ENCODE peak calls at places on chromosome 17, in six cellular contexts. P is AG20443; Y is activated T-cell treated with anti-CD3 and anti-CD28 coated beads, Interleukin-2, amount 50 U/mL, for 72 hours; O is pulmonary artery endothelial cell; A is stimulated activated CD4-positive, alpha-beta T cell treated with anti-CD3 and anti-CD28 coated beads, Interleukin-2, amount 100 ng/mL, for 48 hours; Q is Peyer's patch. V is an unnamed sample.

GRCh38 chr17:75877752-75878173 is 618 bp downstream of the TRIM47 start:
- DNase-seq in P (peak), Y (peak), O (no peak), A (peak), Q (peak), V (peak)

GRCh38 chr17:5793899-5794298 is 209.6 kb upstream of the NLRP1 start:
- DNase-seq in P (no peak), Y (no peak), O (no peak), A (no peak), Q (no peak), V (no peak)

GRCh38 chr17:81890447-81891302 is 711 bp downstream of the ALYREF start:
- DNase-seq in P (peak), Y (no peak), O (no peak), A (no peak), Q (no peak), V (no peak)

GRCh38 chr17:38674013-38674748 is 576 bp downstream of the EPOP start:
- DNase-seq in P (no peak), Y (peak), O (no peak), A (no peak), Q (peak), V (no peak)

GRCh38 chr17:32189343-32189742 is 47.0 kb downstream of the RHOT1 start:
- DNase-seq in P (no peak), Y (no peak), O (no peak), A (no peak), Q (no peak), V (no peak)

GRCh38 chr17:76261421-76262215 is 3.5 kb upstream of the UBALD2 start:
- DNase-seq in P (no peak), Y (peak), O (peak), A (no peak), Q (no peak), V (no peak)

GRCh38 chr17:13428611-13429042 is 173.1 kb downstream of the HS3ST3A1 start:
- DNase-seq in P (peak), Y (no peak), O (no peak), A (no peak), Q (no peak), V (no peak)

GRCh38 chr17:59853168-59853918 is 39.4 kb downstream of the TUBD1 start:
- DNase-seq in P (peak), Y (peak), O (peak), A (no peak), Q (peak), V (no peak)

GRCh38 chr17:9324864-9325263 is 250.8 kb downstream of the STX8 start:
- DNase-seq in P (no peak), Y (no peak), O (no peak), A (no peak), Q (no peak), V (no peak)

GRCh38 chr17:75917443-75918111 is 12.9 kb upstream of the MRPL38 start:
- DNase-seq in P (no peak), Y (no peak), O (no peak), A (no peak), Q (no peak), V (no peak)

GRCh38 chr17:74432484-74433391 is 850 bp downstream of the GPRC5C start:
- DNase-seq in P (no peak), Y (no peak), O (no peak), A (no peak), Q (peak), V (no peak)

GRCh38 chr17:81543339-81543675 is 8.8 kb downstream of the FAAP100 start:
- DNase-seq in P (no peak), Y (no peak), O (no peak), A (no peak), Q (no peak), V (no peak)

V was measured in NCI-H460.